ENCODE peak calls at places on chromosomes 12 and 14, in four cellular contexts. One of them, this sample, is unnamed.
A peak's percentile ranks its signal among the peaks of the same experiment; 100 is the strongest.

GRCh38 chr12:89225808-89226368 is 126.4 kb downstream of the DUSP6 start:
- DNase-seq in A549: peak; percentile 32
- DNase-seq in OCI-LY7: no peak
- DNase-seq in neural progenitor cell: peak; percentile 12
- DNase-seq in this sample: no peak

GRCh38 chr12:15590180-15590826 is 198.9 kb downstream of the EPS8 start:
- DNase-seq in A549: peak; percentile 80
- DNase-seq in OCI-LY7: peak; percentile 73
- DNase-seq in neural progenitor cell: peak; percentile 77
- DNase-seq in this sample: peak; percentile 46

GRCh38 chr14:95679995-95680735 is 6.1 kb upstream of the TCL1B start:
- DNase-seq in A549: peak; percentile 29
- DNase-seq in OCI-LY7: peak; percentile 58
- DNase-seq in neural progenitor cell: peak; percentile 58
- DNase-seq in this sample: no peak

GRCh38 chr12:63400746-63401145 is 249.7 kb upstream of the AVPR1A start:
- DNase-seq in A549: peak; percentile 56
- DNase-seq in OCI-LY7: no peak
- DNase-seq in neural progenitor cell: no peak
- DNase-seq in this sample: no peak

GRCh38 chr12:34206061-34206785 is 183.9 kb downstream of the ALG10 start:
- DNase-seq in A549: no peak
- DNase-seq in OCI-LY7: no peak
- DNase-seq in neural progenitor cell: no peak
- DNase-seq in this sample: no peak

GRCh38 chr12:69534389-69534822 is 50.9 kb upstream of the CCT2 start:
- DNase-seq in A549: peak; percentile 71
- DNase-seq in OCI-LY7: no peak
- DNase-seq in neural progenitor cell: peak; percentile 61
- DNase-seq in this sample: peak; percentile 51

GRCh38 chr12:13211859-13212664 is 15.5 kb downstream of the EMP1 start:
- DNase-seq in A549: peak; percentile 78
- DNase-seq in OCI-LY7: peak; percentile 70
- DNase-seq in neural progenitor cell: peak; percentile 83
- DNase-seq in this sample: no peak

GRCh38 chr12:130818381-130819247 is 20.4 kb downstream of the STX2 start:
- DNase-seq in A549: peak; percentile 49
- DNase-seq in OCI-LY7: peak; percentile 57
- DNase-seq in neural progenitor cell: peak; percentile 85
- DNase-seq in this sample: peak; percentile 28

GRCh38 chr14:23057757-23058653 is 685 bp upstream of the CDH24 start:
- DNase-seq in A549: peak; percentile 89
- DNase-seq in OCI-LY7: peak; percentile 86
- DNase-seq in neural progenitor cell: peak; percentile 95
- DNase-seq in this sample: peak; percentile 40

GRCh38 chr12:31874961-31875608 is 84.1 kb upstream of the RESF1 start:
- DNase-seq in A549: peak; percentile 76
- DNase-seq in OCI-LY7: peak; percentile 76
- DNase-seq in neural progenitor cell: no peak
- DNase-seq in this sample: no peak

GRCh38 chr12:50074936-50075807 is 10.0 kb upstream of the SMARCD1 start:
- DNase-seq in A549: peak; percentile 86
- DNase-seq in OCI-LY7: peak; percentile 83
- DNase-seq in neural progenitor cell: peak; percentile 92
- DNase-seq in this sample: peak; percentile 37

GRCh38 chr12:23028158-23028802 is 403.3 kb downstream of the ETNK1 start:
- DNase-seq in A549: no peak
- DNase-seq in OCI-LY7: no peak
- DNase-seq in neural progenitor cell: no peak
- DNase-seq in this sample: no peak

GRCh38 chr12:124525927-124526692 is 41.3 kb downstream of the NCOR2 start:
- DNase-seq in A549: no peak
- DNase-seq in OCI-LY7: no peak
- DNase-seq in neural progenitor cell: no peak
- DNase-seq in this sample: no peak

DNA sequence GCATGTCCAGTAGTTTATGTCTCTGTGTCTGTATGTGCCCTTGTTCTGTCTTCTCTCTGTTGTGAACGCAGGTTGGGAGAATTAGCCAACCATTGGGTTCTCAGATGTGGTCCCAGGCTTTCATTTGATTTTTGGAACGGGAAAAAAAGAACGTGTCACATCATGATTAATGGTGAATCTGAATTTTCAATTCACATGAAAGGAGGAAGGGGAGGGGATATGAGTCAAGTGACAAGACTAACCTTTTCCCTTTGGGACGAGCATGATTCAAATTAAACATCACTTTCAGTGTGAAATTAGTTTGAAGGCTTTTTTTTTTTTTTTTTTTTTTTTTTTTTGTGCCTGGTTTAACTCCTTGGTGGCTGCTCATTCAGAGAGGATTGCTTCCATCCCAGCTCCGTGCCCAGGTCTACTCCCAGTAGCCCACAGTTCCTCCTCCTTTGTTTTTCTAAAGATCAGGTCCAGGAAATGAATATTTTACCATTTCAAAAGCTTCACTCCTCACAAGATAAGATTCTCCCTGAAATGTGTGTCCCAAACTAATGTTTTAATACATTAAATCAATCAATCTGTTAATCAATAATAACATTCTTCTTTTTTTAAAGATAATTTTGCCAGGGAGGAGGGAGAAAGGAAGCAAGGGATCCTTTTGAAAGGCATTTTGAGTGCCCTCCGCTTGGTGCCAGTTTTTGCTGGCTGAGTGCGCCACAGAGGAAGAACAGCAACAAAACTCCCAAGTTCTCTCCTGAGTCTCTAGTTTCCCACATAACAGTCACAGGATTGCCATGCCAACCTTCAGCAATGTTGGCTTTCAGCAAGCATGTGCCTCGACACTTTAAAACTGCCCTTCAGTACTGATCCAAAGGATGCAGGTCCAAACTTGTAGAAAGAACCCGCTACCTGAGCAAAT is 99.0 kb downstream of the RMST start:
- DNase-seq in A549: no peak
- DNase-seq in OCI-LY7: no peak
- DNase-seq in neural progenitor cell: no peak
- DNase-seq in this sample: no peak
- H3K4me2 ChIP-seq in A549: no peak overlapping the region
- H3K4me2 ChIP-seq in OCI-LY7: no peak overlapping the region
- H3K4me2 ChIP-seq in neural progenitor cell: peak overlapping the region; percentile 68
- H3K4me2 ChIP-seq in this sample: no peak overlapping the region

GRCh38 chr12:9365296-9365695 is 157.1 kb upstream of the PZP start:
- DNase-seq in A549: no peak
- DNase-seq in OCI-LY7: no peak
- DNase-seq in neural progenitor cell: no peak
- DNase-seq in this sample: no peak
- H3K4me3 ChIP-seq in A549: no peak overlapping the region
- H3K4me3 ChIP-seq in OCI-LY7: no peak overlapping the region
- H3K4me3 ChIP-seq in neural progenitor cell: no peak overlapping the region
- H3K4me3 ChIP-seq in this sample: peak overlapping the region; percentile 1

GRCh38 chr12:29350080-29350479 is 30.9 kb downstream of the ERGIC2 start:
- DNase-seq in A549: peak; percentile 22
- DNase-seq in OCI-LY7: no peak
- DNase-seq in neural progenitor cell: no peak
- DNase-seq in this sample: no peak

DNA sequence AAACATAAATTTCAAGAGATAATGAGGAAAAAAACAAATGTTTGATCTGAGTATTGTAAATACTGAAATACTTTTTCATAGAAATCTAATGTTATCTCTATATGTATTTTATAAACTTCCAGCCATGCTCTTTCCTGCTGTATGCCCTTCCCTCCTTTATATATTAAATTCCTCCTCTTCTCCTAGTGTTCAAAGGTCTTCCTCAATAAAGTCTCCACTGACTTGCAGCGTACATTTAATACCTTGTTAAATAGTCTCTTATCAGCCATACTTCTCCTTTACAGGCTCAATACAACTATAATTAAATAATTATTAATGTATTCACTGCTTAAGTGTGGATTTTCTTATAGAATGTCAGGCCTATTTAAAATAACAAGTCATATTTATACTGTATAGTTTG is 26.0 kb downstream of the ERGIC2 start:
- DNase-seq in A549: no peak
- DNase-seq in OCI-LY7: no peak
- DNase-seq in neural progenitor cell: no peak
- DNase-seq in this sample: no peak
- H3K4me2 ChIP-seq in A549: no peak overlapping the region
- H3K4me2 ChIP-seq in OCI-LY7: no peak overlapping the region
- H3K4me2 ChIP-seq in neural progenitor cell: no peak overlapping the region
- H3K4me2 ChIP-seq in this sample: no peak overlapping the region

GRCh38 chr14:93941293-93941910 is 14.3 kb downstream of the FAM181A start:
- DNase-seq in A549: no peak
- DNase-seq in OCI-LY7: no peak
- DNase-seq in neural progenitor cell: no peak
- DNase-seq in this sample: no peak

GRCh38 chr14:93938766-93939303 is 11.7 kb downstream of the FAM181A start:
- DNase-seq in A549: no peak
- DNase-seq in OCI-LY7: no peak
- DNase-seq in neural progenitor cell: no peak
- DNase-seq in this sample: no peak

GRCh38 chr14:93940437-93940836 is 13.3 kb downstream of the FAM181A start:
- DNase-seq in A549: no peak
- DNase-seq in OCI-LY7: no peak
- DNase-seq in neural progenitor cell: no peak
- DNase-seq in this sample: no peak

GRCh38 chr14:93937519-93937918 is 10.4 kb downstream of the FAM181A start:
- DNase-seq in A549: no peak
- DNase-seq in OCI-LY7: no peak
- DNase-seq in neural progenitor cell: no peak
- DNase-seq in this sample: no peak

DNA sequence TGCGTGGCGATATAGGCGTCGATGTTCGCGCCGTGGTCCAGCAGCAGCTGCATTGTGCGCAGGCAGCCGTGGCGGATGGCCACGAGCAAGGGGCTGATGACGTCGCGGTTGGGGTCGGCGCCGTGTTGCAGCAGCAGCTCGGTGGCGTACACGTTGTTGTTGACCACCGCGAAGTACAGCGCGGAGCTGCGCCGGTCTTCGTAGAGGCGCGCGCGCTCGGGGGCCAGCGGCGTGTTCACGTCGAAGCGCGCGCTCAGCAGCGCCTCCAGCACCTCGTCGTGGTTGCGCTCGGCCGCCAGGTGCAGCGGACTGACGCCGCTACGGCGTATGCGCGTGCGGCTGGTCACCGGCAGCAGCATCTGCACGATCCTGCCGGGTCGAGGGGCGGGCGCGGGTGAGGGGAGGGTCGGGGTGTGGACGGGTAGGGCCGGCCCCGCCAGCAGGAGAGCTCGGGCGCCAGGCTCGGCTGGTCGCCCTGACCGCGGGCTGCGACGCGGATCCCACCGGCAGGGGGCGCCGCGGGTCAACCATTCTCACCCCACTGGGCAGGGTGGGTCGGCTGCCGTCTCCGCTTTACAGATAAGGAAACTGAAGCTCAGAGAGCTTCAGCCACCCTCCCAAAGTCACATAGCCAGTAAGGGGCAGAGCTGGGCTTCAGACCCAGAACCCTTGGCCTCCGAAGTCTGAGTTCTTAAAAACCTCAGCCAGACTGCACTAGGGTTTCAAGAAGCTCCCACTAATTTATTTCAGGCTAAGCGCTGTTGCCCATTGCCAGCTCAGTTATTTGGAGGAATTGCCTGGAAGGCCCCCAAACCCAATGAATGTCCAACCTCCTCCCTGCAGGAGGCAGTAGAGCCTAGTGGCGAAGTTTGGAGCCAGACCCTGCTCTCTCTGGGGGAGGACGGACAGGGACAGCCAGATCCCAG is 12.4 kb downstream of the FAM181A start:
- DNase-seq in A549: peak; percentile 81
- DNase-seq in OCI-LY7: peak; percentile 81
- DNase-seq in neural progenitor cell: peak; percentile 93
- DNase-seq in this sample: peak; percentile 25
- H3K4me3 ChIP-seq in A549: peak overlapping the region; percentile 40
- H3K4me3 ChIP-seq in OCI-LY7: no peak overlapping the region
- H3K4me3 ChIP-seq in neural progenitor cell: peak overlapping the region; percentile 31
- H3K4me3 ChIP-seq in this sample: no peak overlapping the region

DNA sequence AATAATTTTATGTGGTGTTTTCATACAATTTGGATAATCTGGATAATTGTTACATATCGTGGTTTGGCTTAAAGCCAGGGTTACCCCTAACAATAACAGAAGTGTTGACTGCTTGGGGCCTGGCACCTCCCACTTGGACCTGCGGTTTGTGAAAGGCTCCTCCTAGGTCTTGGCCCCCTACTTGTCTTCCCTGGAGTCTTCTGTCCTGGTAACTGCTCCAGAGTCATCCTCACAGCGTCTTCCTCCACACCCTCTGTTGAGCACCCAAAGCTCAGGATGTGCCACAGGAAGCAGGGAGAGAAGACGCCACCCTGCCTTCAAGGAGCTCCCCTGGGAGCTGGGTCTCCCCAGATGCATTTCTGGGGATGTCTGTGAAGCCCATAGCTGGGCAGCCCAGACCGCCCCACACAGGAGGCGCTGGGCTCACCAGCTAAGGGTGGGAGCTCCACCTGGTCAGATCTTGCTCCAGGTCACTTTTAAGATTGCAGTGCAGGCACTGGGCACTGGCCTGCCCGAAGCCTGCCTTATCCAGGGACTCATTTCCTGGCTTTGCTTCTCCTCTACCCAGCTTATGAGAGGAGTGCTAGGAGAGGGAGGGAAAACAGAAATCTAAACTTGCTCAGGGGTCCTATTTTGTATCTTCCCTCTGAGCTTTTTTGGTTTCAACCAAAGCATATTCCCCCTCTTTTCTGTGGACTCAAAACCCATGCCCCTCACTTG is 98.2 kb downstream of the ZFP36L1 start:
- DNase-seq in A549: no peak
- DNase-seq in OCI-LY7: no peak
- DNase-seq in neural progenitor cell: no peak
- DNase-seq in this sample: no peak
- H3K4me2 ChIP-seq in A549: peak overlapping the region; percentile 33
- H3K4me2 ChIP-seq in OCI-LY7: no peak overlapping the region
- H3K4me2 ChIP-seq in neural progenitor cell: no peak overlapping the region
- H3K4me2 ChIP-seq in this sample: peak overlapping the region; percentile 71

GRCh38 chr12:55827806-55828205 is 1.6 kb downstream of the DNAJC14 start:
- DNase-seq in A549: no peak
- DNase-seq in OCI-LY7: no peak
- DNase-seq in neural progenitor cell: no peak
- DNase-seq in this sample: no peak
- H3K4me3 ChIP-seq in A549: no peak overlapping the region
- H3K4me3 ChIP-seq in OCI-LY7: peak overlapping the region; percentile 96
- H3K4me3 ChIP-seq in neural progenitor cell: peak overlapping the region; percentile 12
- H3K4me3 ChIP-seq in this sample: peak overlapping the region; percentile 90

GRCh38 chr12:106841471-106842302 is 67.2 kb downstream of the RIC8B start:
- DNase-seq in A549: peak; percentile 59
- DNase-seq in OCI-LY7: peak; percentile 62
- DNase-seq in neural progenitor cell: peak; percentile 68
- DNase-seq in this sample: no peak
- H3K4me2 ChIP-seq in A549: peak overlapping the region; percentile 80
- H3K4me2 ChIP-seq in OCI-LY7: no peak overlapping the region
- H3K4me2 ChIP-seq in neural progenitor cell: no peak overlapping the region
- H3K4me2 ChIP-seq in this sample: no peak overlapping the region

GRCh38 chr12:55875704-55876103 is 33.0 kb upstream of the MMP19 start:
- DNase-seq in A549: no peak
- DNase-seq in OCI-LY7: no peak
- DNase-seq in neural progenitor cell: no peak
- DNase-seq in this sample: no peak
- H3K4me3 ChIP-seq in A549: no peak overlapping the region
- H3K4me3 ChIP-seq in OCI-LY7: no peak overlapping the region
- H3K4me3 ChIP-seq in neural progenitor cell: no peak overlapping the region
- H3K4me3 ChIP-seq in this sample: no peak overlapping the region

This sample was measured in GM12878.